ENCODE peak calls at places on chromosomes 16 and 17, in seven cellular contexts. E is suprapubic skin, I is transverse colon, P is prostate gland, D is vagina, X is endothelial cell of umbilical vein, S is stomach. A is an unnamed sample.

GRCh38 chr16:11004351-11004750 is 60.0 kb downstream of the CLEC16A start:
- DNase-seq in E (no peak), I (no peak), P (no peak), D (no peak), X (no peak), S (no peak), A (peak)

GRCh38 chr16:54655171-54655590 is 275.5 kb upstream of the IRX5 start:
- DNase-seq in E (no peak), I (no peak), P (peak), D (no peak), X (peak), S (peak), A (no peak)

GRCh38 chr17:33210240-33210639 is 82.9 kb downstream of the ASIC2 start:
- DNase-seq in E (no peak), I (no peak), P (no peak), D (no peak), X (no peak), S (no peak), A (no peak)

GRCh38 chr16:88784074-88784855 is 755 bp downstream of the PIEZO1 start:
- DNase-seq in E (peak), I (peak), P (peak), D (no peak), X (peak), S (peak), A (peak)

GRCh38 chr16:2152695-2153506 is 2.7 kb upstream of the TRAF7 start:
- DNase-seq in E (peak), I (peak), P (no peak), D (no peak), X (no peak), S (peak), A (no peak)

GRCh38 chr17:49618112-49618611 is 42.5 kb downstream of the NXPH3 start:
- DNase-seq in E (no peak), I (no peak), P (no peak), D (no peak), X (no peak), S (no peak), A (no peak)

GRCh38 chr16:82476786-82477185 is 150.0 kb upstream of the CDH13 start:
- DNase-seq in E (no peak), I (no peak), P (no peak), D (peak), X (no peak), S (no peak), A (no peak)

GRCh38 chr16:56603589-56603988 is 4.8 kb upstream of the MT2A start:
- DNase-seq in E (no peak), I (peak), P (peak), D (no peak), X (peak), S (peak), A (peak)

GRCh38 chr17:33895491-33895890 is 359.6 kb upstream of the CCL2 start:
- DNase-seq in E (no peak), I (no peak), P (no peak), D (no peak), X (no peak), S (no peak), A (no peak)

GRCh38 chr16:138049-138417 is 440 bp downstream of the NPRL3 start:
- DNase-seq in E (no peak), I (no peak), P (no peak), D (no peak), X (peak), S (no peak), A (no peak)

GRCh38 chr16:88534731-88535141 is 35.5 kb upstream of the ZC3H18 start:
- DNase-seq in E (no peak), I (peak), P (no peak), D (no peak), X (no peak), S (no peak), A (no peak)

GRCh38 chr17:74963656-74964055 is 8.9 kb downstream of the HID1 start:
- DNase-seq in E (no peak), I (no peak), P (no peak), D (no peak), X (no peak), S (no peak), A (no peak)

GRCh38 chr16:86980644-86981043 is 336.5 kb downstream of the C16orf95 start:
- DNase-seq in E (peak), I (no peak), P (no peak), D (no peak), X (no peak), S (no peak), A (no peak)

GRCh38 chr17:56887552-56888467 is 26.0 kb downstream of the TRIM25 start:
- DNase-seq in E (no peak), I (peak), P (no peak), D (no peak), X (no peak), S (peak), A (no peak)

GRCh38 chr17:75517277-75517865 is 1.0 kb downstream of the TSEN54 start:
- DNase-seq in E (no peak), I (peak), P (no peak), D (no peak), X (no peak), S (peak), A (no peak)

GRCh38 chr16:57146735-57147134 is 39.1 kb downstream of the PSME3IP1 start:
- DNase-seq in E (peak), I (no peak), P (no peak), D (no peak), X (no peak), S (no peak), A (no peak)

GRCh38 chr16:49021136-49021535 is 260.5 kb downstream of the CBLN1 start:
- DNase-seq in E (no peak), I (no peak), P (no peak), D (peak), X (no peak), S (no peak), A (no peak)

GRCh38 chr16:81786321-81786720 is 7.2 kb downstream of the PLCG2 start:
- DNase-seq in E (no peak), I (no peak), P (no peak), D (no peak), X (peak), S (no peak), A (no peak)

DNA sequence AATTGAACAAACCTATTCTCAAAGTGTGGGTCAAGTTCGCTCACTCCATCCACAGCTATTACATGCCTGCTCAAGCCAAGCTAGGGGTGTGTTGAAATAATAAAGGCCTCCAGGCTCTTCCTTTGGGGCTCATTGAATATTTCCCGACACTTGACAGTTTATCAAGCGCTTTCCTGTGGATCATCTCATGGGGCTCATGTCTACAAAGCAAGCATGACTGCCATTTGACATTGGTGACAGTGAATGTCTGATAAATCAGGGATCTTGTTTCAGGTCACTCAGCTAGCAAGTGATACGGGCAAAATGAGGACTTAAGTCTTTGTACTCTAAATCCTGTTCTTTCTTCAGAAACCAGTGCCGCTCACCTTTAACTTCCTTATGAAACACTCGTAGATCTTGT is 542.6 kb downstream of the TOX3 start:
- DNase-seq in E (no peak), I (no peak), P (no peak), D (no peak), X (no peak), S (no peak), A (no peak)
- TF ChIP-seq POLR2AphosphoS5 in E (no peak), I (no peak), P (no peak), D (no peak), X (no peak), S (no peak), A (no peak)

DNA sequence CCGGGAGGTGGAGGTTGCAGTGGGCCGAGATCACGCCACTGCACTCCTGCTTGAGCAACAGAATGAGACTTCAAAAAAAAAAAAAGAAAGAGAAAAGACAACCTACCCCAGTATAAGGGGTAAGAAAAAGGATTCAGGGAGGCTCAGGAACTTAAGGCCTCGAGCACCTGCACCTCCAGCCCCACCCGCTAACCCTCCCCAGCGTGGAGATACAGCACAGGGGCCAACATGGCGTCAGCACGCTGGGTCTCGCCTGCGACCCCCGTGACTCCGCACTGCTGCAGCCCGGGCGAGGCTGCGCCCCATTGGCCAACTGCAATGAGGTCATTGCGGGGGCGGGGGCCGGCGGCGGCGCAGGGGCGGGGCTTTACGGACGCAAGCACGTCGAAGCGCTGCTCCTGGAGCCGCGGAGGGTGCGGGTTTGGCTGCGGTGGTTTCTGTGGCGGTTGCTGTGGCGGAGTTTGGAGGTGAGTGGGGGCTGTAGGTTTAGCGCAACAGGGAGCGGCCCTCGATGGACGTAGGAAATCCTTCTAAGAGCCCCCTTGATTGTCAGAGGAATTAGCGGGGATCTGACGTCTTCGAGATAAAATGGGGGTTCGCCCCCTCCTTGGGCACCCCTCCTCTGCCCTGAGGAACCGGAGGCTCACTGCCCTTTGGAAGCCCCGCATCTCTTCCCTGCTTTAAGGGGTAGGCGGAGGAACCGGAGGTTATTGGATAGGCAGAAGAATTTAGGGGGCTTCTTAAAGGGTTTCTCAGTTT is at the start of gene ATP6V0A1:
- DNase-seq in E (peak), I (peak), P (peak), D (peak), X (peak), S (peak), A (peak)
- TF ChIP-seq POLR2A in E (peak), I (peak), P (peak), D (no peak), X (peak), S (no peak), A (peak)

DNA sequence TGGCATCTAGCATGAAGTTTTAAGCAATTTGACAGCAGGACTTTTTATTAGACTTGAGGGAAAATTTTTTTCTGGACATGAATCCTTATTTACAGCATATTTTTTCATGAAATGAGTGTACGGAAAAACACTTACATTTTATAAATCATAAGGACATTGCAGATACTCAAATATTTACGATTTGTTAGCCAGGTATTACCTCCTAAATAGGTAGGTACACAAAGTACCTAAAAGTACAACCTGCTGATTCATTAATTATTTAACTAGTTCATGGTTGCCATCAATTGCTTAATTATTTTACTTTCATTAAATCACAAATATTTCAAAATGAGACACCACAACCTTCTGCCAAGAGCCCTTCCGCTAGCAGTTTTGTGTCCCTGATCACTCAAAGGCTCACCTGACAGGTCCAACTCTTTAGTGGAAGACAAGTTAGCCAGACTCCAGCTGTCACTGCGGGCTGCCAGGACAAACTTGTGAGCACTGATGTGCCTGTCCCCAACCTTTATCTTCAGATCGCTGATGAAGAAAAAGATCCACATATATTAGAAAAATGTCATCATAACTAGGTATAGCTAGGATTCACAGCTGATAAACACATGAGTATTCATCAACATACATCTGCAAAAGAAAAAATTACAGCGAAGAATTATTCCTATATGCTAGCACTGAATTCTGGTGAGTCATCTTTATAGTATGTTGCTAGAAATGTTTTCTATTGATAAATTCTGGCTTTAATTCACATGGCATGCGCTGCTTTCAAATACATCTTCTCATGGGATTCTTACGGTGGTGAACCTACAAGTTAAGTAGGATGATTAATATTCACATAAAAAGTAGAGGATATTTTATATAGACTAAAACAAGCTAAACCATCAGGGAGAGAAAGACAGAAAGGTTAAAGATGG is 28.2 kb downstream of the ANKFY1 start:
- DNase-seq in E (no peak), I (no peak), P (no peak), D (no peak), X (no peak), S (no peak), A (no peak)
- H3K27ac ChIP-seq in E (no peak), I (peak), P (peak), D (no peak), X (no peak), S (no peak), A (no peak)

DNA sequence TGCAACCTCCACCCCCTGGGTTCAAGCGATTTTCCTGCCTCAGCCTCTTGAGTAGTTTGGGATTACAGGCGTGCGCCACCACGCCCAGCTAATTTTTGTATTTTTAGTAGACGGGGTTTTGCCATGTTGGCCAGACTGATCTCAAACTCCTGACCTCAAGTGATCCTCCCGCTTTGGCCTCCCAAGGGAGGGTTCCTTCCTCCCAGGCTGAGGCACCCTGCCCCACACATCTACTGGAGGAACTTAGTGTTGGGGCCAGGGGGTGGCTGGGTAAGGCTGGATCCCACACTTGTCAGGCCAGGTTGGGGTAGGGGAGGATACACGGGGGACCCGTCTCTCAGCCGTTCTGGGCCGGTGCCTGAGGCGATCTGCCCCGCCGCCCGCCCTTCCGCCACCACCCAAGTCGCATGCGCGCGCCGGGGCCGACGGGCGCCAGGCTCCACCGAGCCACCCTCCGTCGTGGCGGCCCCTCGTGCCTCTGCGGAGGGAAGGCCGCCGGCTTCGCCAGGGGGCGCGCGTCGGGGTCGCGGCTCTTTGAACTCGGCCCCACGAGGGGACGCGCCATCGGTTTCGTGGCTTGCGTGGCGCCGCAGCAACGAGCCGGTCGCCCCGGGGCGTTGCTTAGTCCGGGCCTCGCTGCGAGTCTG is 15.9 kb downstream of the GRB7 start:
- DNase-seq in E (no peak), I (peak), P (peak), D (no peak), X (no peak), S (peak), A (peak)
- TF ChIP-seq POLR2AphosphoS5 in E (no peak), I (no peak), P (no peak), D (no peak), X (no peak), S (peak), A (no peak)

GRCh38 chr17:35088911-35089845 is 25.7 kb upstream of the RFFL start:
- DNase-seq in E (peak), I (peak), P (peak), D (no peak), X (peak), S (peak), A (peak)
- TF ChIP-seq POLR2A in E (peak), I (peak), P (peak), D (no peak), X (peak), S (no peak), A (no peak)

GRCh38 chr16:20883554-20884239 is 16.5 kb downstream of the DCUN1D3 start:
- DNase-seq in E (no peak), I (no peak), P (no peak), D (no peak), X (no peak), S (no peak), A (no peak)

GRCh38 chr16:20884240-20884556 is 16.0 kb downstream of the DCUN1D3 start:
- DNase-seq in E (no peak), I (peak), P (no peak), D (no peak), X (no peak), S (no peak), A (no peak)

GRCh38 chr16:20878682-20879147 is 21.4 kb downstream of the DCUN1D3 start:
- DNase-seq in E (no peak), I (no peak), P (no peak), D (no peak), X (no peak), S (no peak), A (no peak)

GRCh38 chr16:20879175-20880053 is 20.7 kb downstream of the DCUN1D3 start:
- DNase-seq in E (no peak), I (no peak), P (no peak), D (no peak), X (peak), S (no peak), A (no peak)

GRCh38 chr16:20880867-20881866 is 19.0 kb downstream of the DCUN1D3 start:
- DNase-seq in E (no peak), I (no peak), P (no peak), D (no peak), X (no peak), S (no peak), A (no peak)
- H3K27ac ChIP-seq in E (no peak), I (peak), P (no peak), D (peak), X (no peak), S (peak), A (no peak)

DNA sequence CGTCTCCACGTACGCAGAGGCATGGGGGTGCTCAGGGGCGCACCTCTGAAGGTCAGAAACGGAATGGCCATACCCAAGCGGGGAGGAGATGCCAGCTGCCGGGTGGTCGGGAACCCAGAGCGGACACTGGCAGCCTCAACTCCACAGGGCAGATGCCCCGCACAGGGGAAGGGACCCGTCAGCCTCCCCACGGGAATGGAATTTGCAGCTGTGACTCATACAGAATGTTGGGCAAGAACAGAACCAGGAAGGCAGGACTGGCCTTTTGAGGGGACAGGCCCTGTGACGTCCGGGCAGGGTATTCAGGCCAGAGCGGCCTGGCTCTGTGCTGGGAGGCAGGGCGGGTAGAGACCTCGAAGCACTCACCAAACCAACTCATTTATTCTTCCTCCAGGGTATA is 7.5 kb downstream of the TK1 start:
- DNase-seq in E (no peak), I (no peak), P (no peak), D (no peak), X (no peak), S (peak), A (peak)
- TF ChIP-seq POLR2AphosphoS5 in E (no peak), I (no peak), P (no peak), D (peak), X (no peak), S (peak), A (peak)

DNA sequence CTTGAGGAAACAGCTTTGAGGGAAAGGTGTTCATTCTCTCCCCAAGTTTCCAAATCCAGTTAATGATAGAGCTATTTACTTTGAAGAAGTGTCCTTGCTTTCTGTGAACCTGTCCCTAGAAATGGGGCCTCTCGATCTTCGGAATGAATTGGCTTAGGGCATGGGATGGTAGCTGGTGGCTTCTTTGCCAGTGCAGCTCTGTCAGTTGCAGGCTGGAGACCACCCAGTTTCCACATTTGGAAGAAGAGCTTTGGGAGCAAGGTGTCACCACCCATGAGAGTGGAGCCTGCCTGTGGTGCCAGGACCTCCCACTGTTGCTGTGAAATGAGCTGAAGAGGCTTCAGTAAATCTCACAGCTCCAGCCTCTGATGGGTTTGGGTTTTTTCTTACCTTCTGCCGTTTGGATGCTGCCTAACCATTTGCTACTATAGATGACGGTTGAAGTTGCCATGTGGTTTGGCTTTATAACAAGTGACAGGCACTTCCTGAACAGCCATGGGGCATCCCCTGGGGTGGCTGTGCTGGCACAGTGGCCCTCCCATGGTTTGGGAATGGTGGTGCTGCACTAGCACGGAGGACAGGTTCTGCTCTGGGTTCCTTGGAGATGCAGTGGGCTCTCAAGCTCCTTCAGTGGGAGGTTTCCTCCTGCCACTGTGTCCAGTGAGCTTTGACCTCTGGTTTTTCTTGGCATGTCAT is 19.5 kb upstream of the SLC5A10 start:
- DNase-seq in E (no peak), I (no peak), P (no peak), D (no peak), X (no peak), S (no peak), A (no peak)
- TF ChIP-seq POLR2A in E (no peak), I (no peak), P (no peak), D (no peak), X (no peak), S (no peak), A (no peak)

GRCh38 chr17:9261059-9262029 is 240.0 kb downstream of the NTN1 start:
- DNase-seq in E (no peak), I (no peak), P (no peak), D (no peak), X (no peak), S (no peak), A (no peak)
- H3K27ac ChIP-seq in E (no peak), I (peak), P (no peak), D (no peak), X (no peak), S (no peak), A (no peak)